ENCODE peak calls at places on chromosomes 12 and 14, in five cellular contexts. One of them, this sample, is unnamed.

GRCh38 chr12:71465794-71466193 is 26.2 kb downstream of the LGR5 start:
- DNase-seq in PC-9: no peak
- DNase-seq in testis: no peak
- DNase-seq in PC-3: no peak
- DNase-seq in RWPE2: no peak
- DNase-seq in this sample: no peak

GRCh38 chr12:84913151-84913550 is 552 bp upstream of the SLC6A15 start:
- DNase-seq in PC-9: no peak
- DNase-seq in testis: peak; percentile 18
- DNase-seq in PC-3: no peak
- DNase-seq in RWPE2: no peak
- DNase-seq in this sample: no peak

GRCh38 chr12:91127751-91128150 is 16.5 kb upstream of the LUM start:
- DNase-seq in PC-9: no peak
- DNase-seq in testis: no peak
- DNase-seq in PC-3: peak; percentile 74
- DNase-seq in RWPE2: no peak
- DNase-seq in this sample: no peak

GRCh38 chr14:58428011-58428807 is 690 bp downstream of the KIAA0586 start:
- DNase-seq in PC-9: no peak
- DNase-seq in testis: peak; percentile 22
- DNase-seq in PC-3: peak; percentile 80
- DNase-seq in RWPE2: no peak
- DNase-seq in this sample: no peak

GRCh38 chr14:84527706-84528105 is 1002.2 kb upstream of the FLRT2 start:
- DNase-seq in PC-9: no peak
- DNase-seq in testis: no peak
- DNase-seq in PC-3: no peak
- DNase-seq in RWPE2: no peak
- DNase-seq in this sample: no peak

GRCh38 chr14:106625181-106625580 is 1098.8 kb downstream of the TMEM121 start:
- DNase-seq in PC-9: no peak
- DNase-seq in testis: no peak
- DNase-seq in PC-3: no peak
- DNase-seq in RWPE2: no peak
- DNase-seq in this sample: no peak

GRCh38 chr12:7017870-7018349 is 366 bp downstream of the LPCAT3 start:
- DNase-seq in PC-9: no peak
- DNase-seq in testis: peak; percentile 28
- DNase-seq in PC-3: peak; percentile 9
- DNase-seq in RWPE2: no peak
- DNase-seq in this sample: peak; percentile 29

GRCh38 chr12:56957229-56958052 is at the start of gene RDH16:
- DNase-seq in PC-9: peak; percentile 64
- DNase-seq in testis: no peak
- DNase-seq in PC-3: peak; percentile 90
- DNase-seq in RWPE2: peak; percentile 77
- DNase-seq in this sample: no peak

GRCh38 chr12:2299207-2299606 is 246.4 kb downstream of the CACNA1C start:
- DNase-seq in PC-9: no peak
- DNase-seq in testis: no peak
- DNase-seq in PC-3: no peak
- DNase-seq in RWPE2: no peak
- DNase-seq in this sample: no peak

GRCh38 chr14:99938896-99939295 is 126.3 kb upstream of the EVL start:
- DNase-seq in PC-9: no peak
- DNase-seq in testis: no peak
- DNase-seq in PC-3: no peak
- DNase-seq in RWPE2: no peak
- DNase-seq in this sample: no peak

GRCh38 chr14:74019408-74019714 is 212 bp downstream of the BBOF1 start:
- DNase-seq in PC-9: no peak
- DNase-seq in testis: no peak
- DNase-seq in PC-3: no peak
- DNase-seq in RWPE2: no peak
- DNase-seq in this sample: no peak

GRCh38 chr12:47079894-47080724 is at the start of gene AMIGO2:
- DNase-seq in PC-9: peak; percentile 61
- DNase-seq in testis: peak; percentile 72
- DNase-seq in PC-3: peak; percentile 87
- DNase-seq in RWPE2: peak; percentile 73
- DNase-seq in this sample: peak; percentile 74

DNA sequence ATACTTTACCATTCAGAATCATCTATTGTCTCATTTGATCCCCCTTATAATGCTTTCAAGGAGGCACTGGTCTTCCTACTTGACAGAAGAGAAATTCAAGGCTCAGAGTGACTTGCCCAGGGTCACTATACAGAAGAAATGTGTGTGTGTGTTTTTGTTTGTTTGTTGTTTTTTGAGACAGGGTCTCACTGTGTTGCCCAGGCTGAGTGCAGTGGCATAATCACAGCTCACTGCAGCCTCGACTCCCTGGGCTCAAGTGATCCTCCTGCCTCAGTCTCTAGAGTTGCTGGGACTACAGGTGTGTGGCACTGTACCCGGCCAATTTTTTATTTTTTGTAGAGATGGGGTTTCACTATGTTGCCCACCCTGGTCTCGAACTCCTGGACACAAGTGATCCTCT is 22.9 kb downstream of the IRF2BPL start:
- DNase-seq in PC-9: no peak
- DNase-seq in testis: no peak
- DNase-seq in PC-3: no peak
- DNase-seq in RWPE2: no peak
- DNase-seq in this sample: no peak
- H3K27ac ChIP-seq in PC-9: peak overlapping the region; percentile 93
- H3K27ac ChIP-seq in testis: no peak overlapping the region
- H3K27ac ChIP-seq in PC-3: no peak overlapping the region
- H3K27ac ChIP-seq in RWPE2: no peak overlapping the region
- H3K27ac ChIP-seq in this sample: no peak overlapping the region

DNA sequence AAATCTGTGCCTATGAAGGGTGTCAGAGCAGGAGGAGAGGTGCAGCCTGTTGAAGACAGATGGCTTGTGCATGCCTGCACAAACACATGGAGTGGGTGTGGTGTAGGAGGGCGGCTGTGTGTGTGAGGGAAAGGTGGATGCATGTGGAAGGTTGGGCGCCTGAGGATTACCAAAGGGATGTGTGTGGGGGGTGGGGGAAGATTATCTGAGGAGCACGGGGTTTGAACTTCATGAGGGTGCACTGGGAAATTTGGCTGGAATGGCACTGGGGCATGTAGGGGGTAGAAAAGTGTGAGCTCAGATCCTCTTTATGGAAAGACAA is 2.7 kb downstream of the NTF3 start:
- DNase-seq in PC-9: no peak
- DNase-seq in testis: no peak
- DNase-seq in PC-3: no peak
- DNase-seq in RWPE2: no peak
- DNase-seq in this sample: no peak
- H3K27me3 ChIP-seq in PC-9: peaks cover 23% of the 10 kb centered on the region
- H3K27me3 ChIP-seq in testis: no peaks in the 10 kb centered on the region
- H3K27me3 ChIP-seq in PC-3: no peaks in the 10 kb centered on the region
- H3K27me3 ChIP-seq in RWPE2: peaks cover 62% of the 10 kb centered on the region
- H3K27me3 ChIP-seq in this sample: peaks cover 21% of the 10 kb centered on the region

GRCh38 chr12:93377252-93377542 is 528 bp upstream of the NUDT4 start:
- DNase-seq in PC-9: no peak
- DNase-seq in testis: no peak
- DNase-seq in PC-3: no peak
- DNase-seq in RWPE2: no peak
- DNase-seq in this sample: no peak

GRCh38 chr12:93376436-93377251 is 1.1 kb upstream of the NUDT4 start:
- DNase-seq in PC-9: peak; percentile 37
- DNase-seq in testis: no peak
- DNase-seq in PC-3: peak; percentile 21
- DNase-seq in RWPE2: no peak
- DNase-seq in this sample: peak; percentile 81

GRCh38 chr12:93380480-93381121 is 2.9 kb downstream of the NUDT4 start:
- DNase-seq in PC-9: no peak
- DNase-seq in testis: no peak
- DNase-seq in PC-3: peak; percentile 63
- DNase-seq in RWPE2: no peak
- DNase-seq in this sample: no peak

GRCh38 chr12:93379432-93380308 is 1.9 kb downstream of the NUDT4 start:
- DNase-seq in PC-9: no peak
- DNase-seq in testis: no peak
- DNase-seq in PC-3: peak; percentile 29
- DNase-seq in RWPE2: no peak
- DNase-seq in this sample: no peak

DNA sequence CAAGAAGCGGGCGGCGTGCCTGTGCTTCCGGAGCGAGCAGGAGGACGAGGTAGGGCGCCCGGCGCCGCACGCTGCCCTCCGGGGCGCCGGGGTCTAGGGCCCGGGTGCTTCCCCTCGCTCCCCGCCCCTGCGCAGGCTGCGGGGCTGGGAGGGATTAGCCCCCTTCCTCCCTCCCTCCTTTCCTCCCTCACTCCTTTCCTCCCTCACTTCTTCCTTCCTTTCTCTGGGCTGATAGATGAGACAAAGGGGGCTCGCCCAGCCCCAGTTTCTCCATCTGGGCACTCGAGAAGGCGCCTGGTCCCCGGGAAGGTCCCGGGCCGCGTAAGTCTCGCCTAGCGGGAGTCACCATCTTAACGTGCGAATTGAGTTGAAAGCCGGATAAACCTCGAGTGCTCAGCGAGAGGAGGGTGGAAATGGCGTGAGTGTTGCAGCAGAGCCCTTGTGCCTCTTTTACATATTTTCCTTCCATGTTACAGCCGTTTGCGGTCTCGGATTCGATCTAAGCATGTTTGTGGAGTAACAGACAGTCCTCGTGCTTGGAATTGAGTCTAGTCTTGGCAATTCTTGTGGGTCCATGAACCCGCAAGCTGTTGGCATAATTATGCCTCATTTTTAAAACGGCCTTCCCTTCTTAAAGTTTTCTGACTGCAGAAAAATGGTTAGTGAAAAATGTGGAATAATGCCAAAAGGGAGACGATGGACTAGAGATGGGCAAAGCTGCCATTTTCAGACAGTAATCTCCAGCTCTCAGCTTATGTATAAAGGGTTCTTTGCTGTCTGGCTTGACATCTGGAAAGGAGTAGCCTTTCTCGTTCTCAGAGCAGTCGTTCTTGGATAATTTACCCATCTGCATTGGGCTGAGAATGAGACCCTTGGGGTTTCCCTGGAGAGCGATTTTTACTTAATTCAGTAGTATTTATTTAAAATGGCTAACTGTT is 917 bp downstream of the NUDT4 start:
- DNase-seq in PC-9: peak; percentile 19
- DNase-seq in testis: peak; percentile 47
- DNase-seq in PC-3: peak; percentile 51
- DNase-seq in RWPE2: no peak
- DNase-seq in this sample: peak; percentile 39
- H3K27ac ChIP-seq in PC-9: peak overlapping the region; percentile 42
- H3K27ac ChIP-seq in testis: peak overlapping the region; percentile 93
- H3K27ac ChIP-seq in PC-3: peak overlapping the region; percentile 15
- H3K27ac ChIP-seq in RWPE2: peak overlapping the region; percentile 74
- H3K27ac ChIP-seq in this sample: peak overlapping the region; percentile 91

GRCh38 chr14:38524636-38525403 is 268.9 kb upstream of the CLEC14A start:
- DNase-seq in PC-9: no peak
- DNase-seq in testis: no peak
- DNase-seq in PC-3: no peak
- DNase-seq in RWPE2: no peak
- DNase-seq in this sample: no peak

GRCh38 chr14:38527502-38527878 is 271.6 kb upstream of the CLEC14A start:
- DNase-seq in PC-9: no peak
- DNase-seq in testis: no peak
- DNase-seq in PC-3: no peak
- DNase-seq in RWPE2: no peak
- DNase-seq in this sample: no peak

GRCh38 chr14:38526841-38527501 is 271.1 kb upstream of the CLEC14A start:
- DNase-seq in PC-9: no peak
- DNase-seq in testis: no peak
- DNase-seq in PC-3: no peak
- DNase-seq in RWPE2: no peak
- DNase-seq in this sample: no peak

GRCh38 chr14:38522724-38523123 is 266.8 kb upstream of the CLEC14A start:
- DNase-seq in PC-9: no peak
- DNase-seq in testis: no peak
- DNase-seq in PC-3: no peak
- DNase-seq in RWPE2: no peak
- DNase-seq in this sample: no peak

GRCh38 chr14:38528582-38528981 is 272.7 kb upstream of the CLEC14A start:
- DNase-seq in PC-9: no peak
- DNase-seq in testis: no peak
- DNase-seq in PC-3: no peak
- DNase-seq in RWPE2: no peak
- DNase-seq in this sample: no peak
- H3K27me3 ChIP-seq in PC-9: no peaks in the 10 kb centered on the region
- H3K27me3 ChIP-seq in testis: no peaks in the 10 kb centered on the region
- H3K27me3 ChIP-seq in PC-3: no peaks in the 10 kb centered on the region
- H3K27me3 ChIP-seq in RWPE2: no peaks in the 10 kb centered on the region
- H3K27me3 ChIP-seq in this sample: no peaks in the 10 kb centered on the region

GRCh38 chr14:76946753-76947077 is 81.8 kb downstream of the IRF2BPL start:
- DNase-seq in PC-9: no peak
- DNase-seq in testis: no peak
- DNase-seq in PC-3: no peak
- DNase-seq in RWPE2: no peak
- DNase-seq in this sample: no peak
- H3K27ac ChIP-seq in PC-9: peak overlapping the region; percentile 93
- H3K27ac ChIP-seq in testis: peak overlapping the region; percentile 57
- H3K27ac ChIP-seq in PC-3: peak overlapping the region; percentile 95
- H3K27ac ChIP-seq in RWPE2: peak overlapping the region; percentile 90
- H3K27ac ChIP-seq in this sample: peak overlapping the region; percentile 86

GRCh38 chr14:61553730-61554641 is 141.3 kb upstream of the HIF1A start:
- DNase-seq in PC-9: peak; percentile 71
- DNase-seq in testis: no peak
- DNase-seq in PC-3: peak; percentile 100
- DNase-seq in RWPE2: peak; percentile 94
- DNase-seq in this sample: peak; percentile 62
- H3K27me3 ChIP-seq in PC-9: no peaks in the 10 kb centered on the region
- H3K27me3 ChIP-seq in testis: no peaks in the 10 kb centered on the region
- H3K27me3 ChIP-seq in PC-3: no peaks in the 10 kb centered on the region
- H3K27me3 ChIP-seq in RWPE2: no peaks in the 10 kb centered on the region
- H3K27me3 ChIP-seq in this sample: no peaks in the 10 kb centered on the region

This sample was measured in adrenal gland.